ENCODE peak calls at places on chromosome X, in nine cellular contexts. V is T-helper 17 cell; F is CD8-positive, alpha-beta T cell; A is H7; K is astrocyte of the hippocampus; I is GM13976; O is mesothelial cell of epicardium; D is hepatocyte; N is cerebellar nuclear complex. E is an unnamed sample.

GRCh38 chrX:69603566-69604194 is 12.2 kb upstream of the EDA start:
- DNase-seq in V (no peak), F (no peak), A (peak; percentile 23), K (no peak), I (no peak), O (no peak), D (peak; percentile 27), N (no peak), E (no peak)

GRCh38 chrX:155048997-155049619 is 21.8 kb downstream of the CMC4 start:
- DNase-seq in V (peak; percentile 14), F (peak; percentile 12), A (peak; percentile 46), K (peak; percentile 50), I (no peak), O (no peak), D (peak; percentile 54), N (no peak), E (peak; percentile 14)

GRCh38 chrX:21638311-21638710 is 19.8 kb downstream of the KLHL34 start:
- DNase-seq in V (no peak), F (no peak), A (no peak), K (peak; percentile 36), I (no peak), O (no peak), D (no peak), N (no peak), E (no peak)

GRCh38 chrX:73855546-73855945 is 292.5 kb downstream of the CHIC1 start:
- DNase-seq in V (peak; percentile 22), F (peak; percentile 41), A (peak; percentile 63), K (peak; percentile 86), I (peak; percentile 41), O (peak; percentile 78), D (peak; percentile 80), N (no peak), E (peak; percentile 51)

GRCh38 chrX:119492463-119492862 is 24.2 kb downstream of the SLC25A5 start:
- DNase-seq in V (no peak), F (no peak), A (no peak), K (no peak), I (no peak), O (no peak), D (no peak), N (no peak), E (no peak)

GRCh38 chrX:35251229-35251628 is 308.6 kb downstream of the FAM47B start:
- DNase-seq in V (no peak), F (no peak), A (no peak), K (no peak), I (no peak), O (no peak), D (no peak), N (no peak), E (no peak)

GRCh38 chrX:148661035-148661434 is 160.6 kb downstream of the AFF2 start:
- DNase-seq in V (no peak), F (no peak), A (no peak), K (peak; percentile 7), I (no peak), O (no peak), D (no peak), N (no peak), E (no peak)

GRCh38 chrX:40299028-40299479 is 201.3 kb upstream of the BCOR start:
- DNase-seq in V (no peak), F (no peak), A (peak; percentile 81), K (no peak), I (no peak), O (no peak), D (peak; percentile 54), N (no peak), E (no peak)

GRCh38 chrX:68018248-68019203 is 414.8 kb downstream of the OPHN1 start:
- DNase-seq in V (no peak), F (no peak), A (peak; percentile 19), K (peak; percentile 14), I (no peak), O (no peak), D (no peak), N (no peak), E (no peak)

GRCh38 chrX:4253092-4253491 is 539.6 kb upstream of the PRKX start:
- DNase-seq in V (no peak), F (no peak), A (no peak), K (no peak), I (no peak), O (no peak), D (no peak), N (no peak), E (no peak)

GRCh38 chrX:40552768-40553167 is 28.0 kb upstream of the ATP6AP2 start:
- DNase-seq in V (no peak), F (no peak), A (peak; percentile 34), K (peak; percentile 14), I (no peak), O (no peak), D (no peak), N (no peak), E (no peak)

GRCh38 chrX:77900688-77901087 is 1.4 kb downstream of the COX7B start:
- DNase-seq in V (no peak), F (no peak), A (no peak), K (no peak), I (no peak), O (no peak), D (no peak), N (no peak), E (no peak)

GRCh38 chrX:130523460-130524394 is 121.9 kb downstream of the RBMX2 start:
- DNase-seq in V (no peak), F (no peak), A (peak; percentile 89), K (peak; percentile 35), I (peak; percentile 25), O (peak; percentile 45), D (no peak), N (no peak), E (no peak)

E was measured in CD4-positive, alpha-beta T cell.